ENCODE peak calls at places on chromosome 5, in nine cellular contexts. G, J, Z, N, D, U, B, V and P are unnamed samples.

GRCh38 chr5:78627175-78627574 is 21.4 kb downstream of the LHFPL2 start:
- DNase-seq in J (peak), V (no peak), B (no peak), Z (no peak), N (peak), G (peak), U (no peak), D (no peak), P (no peak)

GRCh38 chr5:74400067-74400466 is 240.5 kb downstream of the ENC1 start:
- DNase-seq in B (no peak), D (no peak), G (no peak), V (peak), Z (no peak), J (no peak), U (no peak), N (no peak), P (no peak)

GRCh38 chr5:118551031-118551430 is 437.3 kb downstream of the DTWD2 start:
- DNase-seq in N (no peak), U (no peak), G (no peak), J (no peak), Z (no peak), V (no peak), D (no peak), B (no peak), P (no peak)

GRCh38 chr5:33146916-33147315 is 293.8 kb upstream of the TARS1 start:
- DNase-seq in N (no peak), B (no peak), G (no peak), J (no peak), D (no peak), V (no peak), U (no peak), Z (no peak), P (no peak)

GRCh38 chr5:175383350-175383749 is 60.6 kb downstream of the DRD1 start:
- DNase-seq in U (peak), G (no peak), J (no peak), Z (no peak), D (no peak), N (no peak), V (no peak), B (no peak), P (no peak)

GRCh38 chr5:152379331-152379730 is 25.7 kb downstream of the NMUR2 start:
- DNase-seq in D (no peak), V (no peak), J (peak), N (peak), U (no peak), B (no peak), G (no peak), Z (no peak), P (no peak)

GRCh38 chr5:32645246-32645645 is 59.9 kb downstream of the SUB1 start:
- DNase-seq in N (no peak), D (no peak), U (no peak), G (no peak), Z (no peak), B (no peak), J (no peak), V (no peak), P (no peak)

GRCh38 chr5:132073231-132074013 is at the start of gene CSF2:
- DNase-seq in V (no peak), D (no peak), U (no peak), G (no peak), B (no peak), Z (no peak), N (no peak), J (no peak), P (no peak)

GRCh38 chr5:170306381-170306790 is 8.8 kb upstream of the LCP2 start:
- DNase-seq in B (no peak), V (peak), J (no peak), U (no peak), G (peak), Z (no peak), D (no peak), N (peak), P (peak)

GRCh38 chr5:139384591-139385051 is 1.5 kb upstream of the SLC23A1 start:
- DNase-seq in N (no peak), U (no peak), B (no peak), D (no peak), V (no peak), G (no peak), J (no peak), Z (no peak), P (no peak)

GRCh38 chr5:6469836-6470235 is 21.2 kb downstream of the UBE2QL1 start:
- DNase-seq in B (no peak), N (no peak), D (no peak), U (no peak), Z (no peak), J (no peak), V (no peak), G (peak), P (no peak)

GRCh38 chr5:142360051-142360498 is 35.3 kb upstream of the SPRY4 start:
- DNase-seq in D (no peak), J (no peak), B (no peak), G (no peak), V (no peak), N (no peak), Z (no peak), U (no peak), P (no peak)

GRCh38 chr5:64958757-64959391 is 190.1 kb downstream of the CWC27 start:
- DNase-seq in N (peak), G (no peak), B (peak), J (no peak), D (no peak), V (no peak), Z (no peak), U (no peak), P (no peak)

GRCh38 chr5:9502864-9503263 is 43.0 kb downstream of the SEMA5A start:
- DNase-seq in Z (no peak), V (no peak), N (no peak), B (no peak), D (no peak), G (no peak), U (no peak), J (no peak), P (no peak)

GRCh38 chr5:158164648-158165047 is 305.7 kb upstream of the CLINT1 start:
- DNase-seq in G (no peak), Z (no peak), J (no peak), V (no peak), D (no peak), N (no peak), B (no peak), U (no peak), P (no peak)

GRCh38 chr5:58455966-58456365 is 3.9 kb downstream of the PLK2 start:
- DNase-seq in B (no peak), N (no peak), G (no peak), U (no peak), Z (no peak), J (no peak), D (no peak), V (no peak), P (no peak)

GRCh38 chr5:107792940-107793339 is 122.2 kb upstream of the EFNA5 start:
- DNase-seq in N (no peak), U (no peak), G (no peak), D (no peak), J (no peak), Z (no peak), V (no peak), B (no peak), P (no peak)